ENCODE peak calls at places on chromosome 4, in four cellular contexts. One of them, this sample, is unnamed.

GRCh38 chr4:117467404-117467803 is 382.0 kb upstream of the TRAM1L1 start:
- DNase-seq in AG04450: no peak
- DNase-seq in occipital lobe: no peak
- DNase-seq in stimulated activated CD4-positive, alpha-beta T cell treated with anti-CD3 and anti-CD28 coated beads, Interleukin-12 subunit alpha, Interleukin-12 subunit beta, amount 100 ng/mL, for 48 hours: no peak
- DNase-seq in this sample: no peak

GRCh38 chr4:15396157-15396800 is 31.6 kb upstream of the C1QTNF7 start:
- DNase-seq in AG04450: no peak
- DNase-seq in occipital lobe: no peak
- DNase-seq in stimulated activated CD4-positive, alpha-beta T cell treated with anti-CD3 and anti-CD28 coated beads, Interleukin-12 subunit alpha, Interleukin-12 subunit beta, amount 100 ng/mL, for 48 hours: peak
- DNase-seq in this sample: no peak

GRCh38 chr4:2570551-2571222 is 34.2 kb downstream of the FAM193A start:
- DNase-seq in AG04450: no peak
- DNase-seq in occipital lobe: no peak
- DNase-seq in stimulated activated CD4-positive, alpha-beta T cell treated with anti-CD3 and anti-CD28 coated beads, Interleukin-12 subunit alpha, Interleukin-12 subunit beta, amount 100 ng/mL, for 48 hours: peak
- DNase-seq in this sample: no peak

GRCh38 chr4:41653523-41653922 is 95.0 kb downstream of the PHOX2B start:
- DNase-seq in AG04450: no peak
- DNase-seq in occipital lobe: no peak
- DNase-seq in stimulated activated CD4-positive, alpha-beta T cell treated with anti-CD3 and anti-CD28 coated beads, Interleukin-12 subunit alpha, Interleukin-12 subunit beta, amount 100 ng/mL, for 48 hours: no peak
- DNase-seq in this sample: no peak

GRCh38 chr4:123739806-123740205 is 343.2 kb downstream of the SPRY1 start:
- DNase-seq in AG04450: no peak
- DNase-seq in occipital lobe: no peak
- DNase-seq in stimulated activated CD4-positive, alpha-beta T cell treated with anti-CD3 and anti-CD28 coated beads, Interleukin-12 subunit alpha, Interleukin-12 subunit beta, amount 100 ng/mL, for 48 hours: no peak
- DNase-seq in this sample: no peak

GRCh38 chr4:139839664-139840063 is 174.0 kb downstream of the MGST2 start:
- DNase-seq in AG04450: no peak
- DNase-seq in occipital lobe: no peak
- DNase-seq in stimulated activated CD4-positive, alpha-beta T cell treated with anti-CD3 and anti-CD28 coated beads, Interleukin-12 subunit alpha, Interleukin-12 subunit beta, amount 100 ng/mL, for 48 hours: no peak
- DNase-seq in this sample: no peak

GRCh38 chr4:25788839-25789238 is 73.9 kb downstream of the SEL1L3 start:
- DNase-seq in AG04450: no peak
- DNase-seq in occipital lobe: no peak
- DNase-seq in stimulated activated CD4-positive, alpha-beta T cell treated with anti-CD3 and anti-CD28 coated beads, Interleukin-12 subunit alpha, Interleukin-12 subunit beta, amount 100 ng/mL, for 48 hours: no peak
- DNase-seq in this sample: no peak

GRCh38 chr4:86720508-86721068 is 126.5 kb downstream of the PTPN13 start:
- DNase-seq in AG04450: no peak
- DNase-seq in occipital lobe: no peak
- DNase-seq in stimulated activated CD4-positive, alpha-beta T cell treated with anti-CD3 and anti-CD28 coated beads, Interleukin-12 subunit alpha, Interleukin-12 subunit beta, amount 100 ng/mL, for 48 hours: no peak
- DNase-seq in this sample: no peak

GRCh38 chr4:148634476-148634875 is 192.3 kb upstream of the NR3C2 start:
- DNase-seq in AG04450: no peak
- DNase-seq in occipital lobe: no peak
- DNase-seq in stimulated activated CD4-positive, alpha-beta T cell treated with anti-CD3 and anti-CD28 coated beads, Interleukin-12 subunit alpha, Interleukin-12 subunit beta, amount 100 ng/mL, for 48 hours: no peak
- DNase-seq in this sample: no peak

GRCh38 chr4:6331018-6331417 is 61.4 kb downstream of the WFS1 start:
- DNase-seq in AG04450: no peak
- DNase-seq in occipital lobe: no peak
- DNase-seq in stimulated activated CD4-positive, alpha-beta T cell treated with anti-CD3 and anti-CD28 coated beads, Interleukin-12 subunit alpha, Interleukin-12 subunit beta, amount 100 ng/mL, for 48 hours: no peak
- DNase-seq in this sample: no peak

GRCh38 chr4:57065730-57066482 is 44.3 kb downstream of the IGFBP7 start:
- DNase-seq in AG04450: no peak
- DNase-seq in occipital lobe: no peak
- DNase-seq in stimulated activated CD4-positive, alpha-beta T cell treated with anti-CD3 and anti-CD28 coated beads, Interleukin-12 subunit alpha, Interleukin-12 subunit beta, amount 100 ng/mL, for 48 hours: no peak
- DNase-seq in this sample: no peak

GRCh38 chr4:137531951-137532868 is at the start of gene PCDH18:
- DNase-seq in AG04450: peak
- DNase-seq in occipital lobe: peak
- DNase-seq in stimulated activated CD4-positive, alpha-beta T cell treated with anti-CD3 and anti-CD28 coated beads, Interleukin-12 subunit alpha, Interleukin-12 subunit beta, amount 100 ng/mL, for 48 hours: peak
- DNase-seq in this sample: no peak

GRCh38 chr4:152118819-152119553 is 358.2 kb upstream of the GATB start:
- DNase-seq in AG04450: no peak
- DNase-seq in occipital lobe: no peak
- DNase-seq in stimulated activated CD4-positive, alpha-beta T cell treated with anti-CD3 and anti-CD28 coated beads, Interleukin-12 subunit alpha, Interleukin-12 subunit beta, amount 100 ng/mL, for 48 hours: no peak
- DNase-seq in this sample: no peak

GRCh38 chr4:15695240-15695699 is 7.6 kb upstream of the BST1 start:
- DNase-seq in AG04450: peak
- DNase-seq in occipital lobe: no peak
- DNase-seq in stimulated activated CD4-positive, alpha-beta T cell treated with anti-CD3 and anti-CD28 coated beads, Interleukin-12 subunit alpha, Interleukin-12 subunit beta, amount 100 ng/mL, for 48 hours: no peak
- DNase-seq in this sample: peak

GRCh38 chr4:122156819-122157218 is 4.7 kb downstream of the BLTP1 start:
- DNase-seq in AG04450: no peak
- DNase-seq in occipital lobe: no peak
- DNase-seq in stimulated activated CD4-positive, alpha-beta T cell treated with anti-CD3 and anti-CD28 coated beads, Interleukin-12 subunit alpha, Interleukin-12 subunit beta, amount 100 ng/mL, for 48 hours: no peak
- DNase-seq in this sample: no peak

GRCh38 chr4:105563352-105563751 is 10.9 kb downstream of the ARHGEF38 start:
- DNase-seq in AG04450: no peak
- DNase-seq in occipital lobe: no peak
- DNase-seq in stimulated activated CD4-positive, alpha-beta T cell treated with anti-CD3 and anti-CD28 coated beads, Interleukin-12 subunit alpha, Interleukin-12 subunit beta, amount 100 ng/mL, for 48 hours: no peak
- DNase-seq in this sample: no peak

GRCh38 chr4:91681544-91681943 is 622.2 kb upstream of the GRID2 start:
- DNase-seq in AG04450: no peak
- DNase-seq in occipital lobe: no peak
- DNase-seq in stimulated activated CD4-positive, alpha-beta T cell treated with anti-CD3 and anti-CD28 coated beads, Interleukin-12 subunit alpha, Interleukin-12 subunit beta, amount 100 ng/mL, for 48 hours: no peak
- DNase-seq in this sample: no peak

GRCh38 chr4:1810765-1811164 is 17.7 kb downstream of the FGFR3 start:
- DNase-seq in AG04450: no peak
- DNase-seq in occipital lobe: no peak
- DNase-seq in stimulated activated CD4-positive, alpha-beta T cell treated with anti-CD3 and anti-CD28 coated beads, Interleukin-12 subunit alpha, Interleukin-12 subunit beta, amount 100 ng/mL, for 48 hours: no peak
- DNase-seq in this sample: no peak

GRCh38 chr4:54076673-54077072 is 12.3 kb upstream of the CHIC2 start:
- DNase-seq in AG04450: no peak
- DNase-seq in occipital lobe: no peak
- DNase-seq in stimulated activated CD4-positive, alpha-beta T cell treated with anti-CD3 and anti-CD28 coated beads, Interleukin-12 subunit alpha, Interleukin-12 subunit beta, amount 100 ng/mL, for 48 hours: no peak
- DNase-seq in this sample: no peak

GRCh38 chr4:77040856-77041576 is 34.8 kb downstream of the CCNI start:
- DNase-seq in AG04450: no peak
- DNase-seq in occipital lobe: no peak
- DNase-seq in stimulated activated CD4-positive, alpha-beta T cell treated with anti-CD3 and anti-CD28 coated beads, Interleukin-12 subunit alpha, Interleukin-12 subunit beta, amount 100 ng/mL, for 48 hours: no peak
- DNase-seq in this sample: no peak

GRCh38 chr4:173257732-173258717 is 76.1 kb downstream of the HMGB2 start:
- DNase-seq in AG04450: peak
- DNase-seq in occipital lobe: peak
- DNase-seq in stimulated activated CD4-positive, alpha-beta T cell treated with anti-CD3 and anti-CD28 coated beads, Interleukin-12 subunit alpha, Interleukin-12 subunit beta, amount 100 ng/mL, for 48 hours: no peak
- DNase-seq in this sample: peak

This sample was measured in NCI-H2029 treated with DMSO at 0.1 percent for 48 hours.